ENCODE peak calls at places on chromosome 7, in ten cellular contexts. One of them, this sample, is unnamed.

GRCh38 chr7:3068568-3068967 is 24.9 kb upstream of the CARD11 start:
- DNase-seq in cardiac muscle cell: peak; percentile 42
- DNase-seq in left ventricle myocardium superior: no peak
- DNase-seq in glutamatergic neuron: no peak
- DNase-seq in T-helper 1 cell: no peak
- DNase-seq in GM12865: peak; percentile 43
- DNase-seq in A673: no peak
- DNase-seq in OCI-M1: peak; percentile 6
- DNase-seq in Panc1: no peak
- DNase-seq in IMR-90: no peak
- DNase-seq in this sample: no peak

GRCh38 chr7:132708501-132708900 is 132.2 kb upstream of the PLXNA4 start:
- DNase-seq in cardiac muscle cell: no peak
- DNase-seq in left ventricle myocardium superior: no peak
- DNase-seq in glutamatergic neuron: no peak
- DNase-seq in T-helper 1 cell: no peak
- DNase-seq in GM12865: no peak
- DNase-seq in A673: no peak
- DNase-seq in OCI-M1: no peak
- DNase-seq in Panc1: no peak
- DNase-seq in IMR-90: no peak
- DNase-seq in this sample: no peak

GRCh38 chr7:22356855-22357310 is at the start of gene RAPGEF5:
- DNase-seq in cardiac muscle cell: no peak
- DNase-seq in left ventricle myocardium superior: peak; percentile 32
- DNase-seq in glutamatergic neuron: peak; percentile 49
- DNase-seq in T-helper 1 cell: no peak
- DNase-seq in GM12865: peak; percentile 65
- DNase-seq in A673: peak; percentile 43
- DNase-seq in OCI-M1: no peak
- DNase-seq in Panc1: no peak
- DNase-seq in IMR-90: no peak
- DNase-seq in this sample: no peak

GRCh38 chr7:151032936-151033863 is 5.0 kb downstream of the ABCB8 start:
- DNase-seq in cardiac muscle cell: no peak
- DNase-seq in left ventricle myocardium superior: no peak
- DNase-seq in glutamatergic neuron: no peak
- DNase-seq in T-helper 1 cell: no peak
- DNase-seq in GM12865: no peak
- DNase-seq in A673: no peak
- DNase-seq in OCI-M1: no peak
- DNase-seq in Panc1: no peak
- DNase-seq in IMR-90: no peak
- DNase-seq in this sample: no peak

GRCh38 chr7:15015545-15016314 is 113.2 kb upstream of the DGKB start:
- DNase-seq in cardiac muscle cell: peak; percentile 85
- DNase-seq in left ventricle myocardium superior: no peak
- DNase-seq in glutamatergic neuron: no peak
- DNase-seq in T-helper 1 cell: no peak
- DNase-seq in GM12865: peak; percentile 64
- DNase-seq in A673: peak; percentile 75
- DNase-seq in OCI-M1: peak; percentile 71
- DNase-seq in Panc1: peak; percentile 22
- DNase-seq in IMR-90: peak; percentile 49
- DNase-seq in this sample: no peak

GRCh38 chr7:90092467-90092866 is 61.8 kb upstream of the STEAP1 start:
- DNase-seq in cardiac muscle cell: no peak
- DNase-seq in left ventricle myocardium superior: no peak
- DNase-seq in glutamatergic neuron: no peak
- DNase-seq in T-helper 1 cell: no peak
- DNase-seq in GM12865: no peak
- DNase-seq in A673: no peak
- DNase-seq in OCI-M1: no peak
- DNase-seq in Panc1: no peak
- DNase-seq in IMR-90: no peak
- DNase-seq in this sample: no peak

GRCh38 chr7:76333388-76334101 is 25.2 kb downstream of the YWHAG start:
- DNase-seq in cardiac muscle cell: peak; percentile 44
- DNase-seq in left ventricle myocardium superior: peak; percentile 88
- DNase-seq in glutamatergic neuron: no peak
- DNase-seq in T-helper 1 cell: no peak
- DNase-seq in GM12865: no peak
- DNase-seq in A673: no peak
- DNase-seq in OCI-M1: no peak
- DNase-seq in Panc1: no peak
- DNase-seq in IMR-90: no peak
- DNase-seq in this sample: peak; percentile 80

GRCh38 chr7:98205162-98205845 is 5.9 kb upstream of the BHLHA15 start:
- DNase-seq in cardiac muscle cell: no peak
- DNase-seq in left ventricle myocardium superior: no peak
- DNase-seq in glutamatergic neuron: no peak
- DNase-seq in T-helper 1 cell: no peak
- DNase-seq in GM12865: no peak
- DNase-seq in A673: no peak
- DNase-seq in OCI-M1: no peak
- DNase-seq in Panc1: no peak
- DNase-seq in IMR-90: no peak
- DNase-seq in this sample: no peak

GRCh38 chr7:7416031-7416968 is 119.4 kb downstream of the COL28A1 start:
- DNase-seq in cardiac muscle cell: peak; percentile 76
- DNase-seq in left ventricle myocardium superior: no peak
- DNase-seq in glutamatergic neuron: no peak
- DNase-seq in T-helper 1 cell: no peak
- DNase-seq in GM12865: peak; percentile 30
- DNase-seq in A673: no peak
- DNase-seq in OCI-M1: peak; percentile 14
- DNase-seq in Panc1: no peak
- DNase-seq in IMR-90: peak; percentile 45
- DNase-seq in this sample: no peak

This sample was measured in left ventricle myocardium inferior.